ENCODE peak calls at places on chromosome 22, in ten cellular contexts. P is GM23248, J is PC-3, Y is HCT116, L is hepatocyte, G is SK-N-SH, R is Karpas-422, H is OCI-LY7, Q is MM.1S, B is PC-9. V is an unnamed sample. For H3K9me2, the result is how much of the 10 kb centered on the place peaks cover.

GRCh38 chr22:43925433-43926348 is 2.1 kb downstream of the PNPLA3 start:
- DNase-seq in P (no peak), J (no peak), Y (no peak), L (peak), G (no peak), R (no peak), H (no peak), Q (no peak), B (no peak), V (peak)

GRCh38 chr22:25172153-25172552 is 27.5 kb upstream of the CRYBB3 start:
- DNase-seq in P (no peak), J (peak), Y (peak), L (peak), G (peak), R (peak), H (no peak), Q (no peak), B (no peak), V (no peak)

GRCh38 chr22:41563051-41563711 is 2.4 kb downstream of the CSDC2 start:
- DNase-seq in P (peak), J (peak), Y (no peak), L (peak), G (no peak), R (no peak), H (no peak), Q (no peak), B (peak), V (peak)

GRCh38 chr22:44128961-44129613 is 51.6 kb upstream of the PARVG start:
- DNase-seq in P (no peak), J (no peak), Y (no peak), L (no peak), G (no peak), R (no peak), H (no peak), Q (no peak), B (no peak), V (no peak)

GRCh38 chr22:48551061-48551460 is 1276.6 kb downstream of the BRD1 start:
- DNase-seq in P (no peak), J (no peak), Y (no peak), L (no peak), G (no peak), R (no peak), H (no peak), Q (no peak), B (no peak), V (no peak)

GRCh38 chr22:25572708-25573161 is 8.3 kb downstream of the GRK3 start:
- DNase-seq in P (no peak), J (no peak), Y (no peak), L (no peak), G (no peak), R (no peak), H (peak), Q (no peak), B (no peak), V (no peak)

GRCh38 chr22:37581534-37581933 is 1.6 kb upstream of the LGALS2 start:
- DNase-seq in P (peak), J (peak), Y (no peak), L (peak), G (no peak), R (no peak), H (no peak), Q (no peak), B (peak), V (no peak)

GRCh38 chr22:44777364-44777756 is 25.0 kb downstream of the ARHGAP8 start:
- DNase-seq in P (no peak), J (no peak), Y (no peak), L (no peak), G (no peak), R (no peak), H (no peak), Q (no peak), B (no peak), V (no peak)

GRCh38 chr22:48372395-48372794 is 1455.3 kb downstream of the BRD1 start:
- DNase-seq in P (no peak), J (no peak), Y (no peak), L (no peak), G (no peak), R (no peak), H (no peak), Q (no peak), B (no peak), V (peak)

GRCh38 chr22:44455151-44455962 is 42.7 kb downstream of the RTL6 start:
- DNase-seq in P (no peak), J (peak), Y (no peak), L (no peak), G (no peak), R (no peak), H (peak), Q (peak), B (peak), V (no peak)

GRCh38 chr22:35476341-35476740 is 64.3 kb upstream of the RASD2 start:
- DNase-seq in P (no peak), J (no peak), Y (no peak), L (no peak), G (no peak), R (no peak), H (no peak), Q (no peak), B (peak), V (no peak)

GRCh38 chr22:35995345-35995744 is 33.3 kb downstream of the RBFOX2 start:
- DNase-seq in P (peak), J (no peak), Y (no peak), L (no peak), G (no peak), R (no peak), H (no peak), Q (no peak), B (no peak), V (no peak)

GRCh38 chr22:20653012-20653794 is 120.7 kb upstream of the SERPIND1 start:
- DNase-seq in P (no peak), J (no peak), Y (no peak), L (no peak), G (no peak), R (no peak), H (no peak), Q (no peak), B (no peak), V (no peak)

GRCh38 chr22:49214976-49215375 is 612.7 kb downstream of the BRD1 start:
- DNase-seq in P (no peak), J (no peak), Y (no peak), L (no peak), G (no peak), R (no peak), H (no peak), Q (no peak), B (no peak), V (no peak)

GRCh38 chr22:35335936-35336781 is 36.5 kb downstream of the TOM1 start:
- DNase-seq in P (no peak), J (no peak), Y (no peak), L (no peak), G (peak), R (no peak), H (no peak), Q (no peak), B (no peak), V (no peak)

GRCh38 chr22:39654959-39655579 is 84.5 kb downstream of the CACNA1I start:
- DNase-seq in P (no peak), J (no peak), Y (no peak), L (no peak), G (peak), R (peak), H (peak), Q (no peak), B (no peak), V (peak)

GRCh38 chr22:25903294-25903693 is 161.3 kb downstream of the MYO18B start:
- DNase-seq in P (no peak), J (no peak), Y (peak), L (no peak), G (peak), R (peak), H (no peak), Q (no peak), B (no peak), V (peak)

GRCh38 chr22:32706149-32706548 is 95.4 kb upstream of the TIMP3 start:
- DNase-seq in P (peak), J (no peak), Y (no peak), L (no peak), G (no peak), R (no peak), H (peak), Q (no peak), B (peak), V (peak)

GRCh38 chr22:25875461-25875860 is 133.5 kb downstream of the MYO18B start:
- DNase-seq in P (no peak), J (no peak), Y (no peak), L (no peak), G (no peak), R (peak), H (no peak), Q (no peak), B (no peak), V (no peak)

GRCh38 chr22:44541671-44542319 is 43.8 kb upstream of the RTL6 start:
- DNase-seq in P (no peak), J (no peak), Y (no peak), L (no peak), G (no peak), R (no peak), H (no peak), Q (no peak), B (no peak), V (no peak)

GRCh38 chr22:35411112-35411511 is 11.2 kb downstream of the MCM5 start:
- DNase-seq in P (no peak), J (no peak), Y (no peak), L (no peak), G (no peak), R (peak), H (peak), Q (no peak), B (no peak), V (no peak)

GRCh38 chr22:42334875-42335512 is 64.5 kb upstream of the TCF20 start:
- DNase-seq in P (no peak), J (no peak), Y (no peak), L (no peak), G (no peak), R (no peak), H (no peak), Q (no peak), B (no peak), V (no peak)

GRCh38 chr22:50064453-50064852 is 6.4 kb upstream of the TTLL8 start:
- DNase-seq in P (no peak), J (no peak), Y (no peak), L (no peak), G (no peak), R (no peak), H (no peak), Q (no peak), B (no peak), V (no peak)

GRCh38 chr22:45994516-45995404 is 17.8 kb upstream of the WNT7B start:
- DNase-seq in P (peak), J (peak), Y (no peak), L (peak), G (peak), R (peak), H (peak), Q (peak), B (peak), V (peak)

GRCh38 chr22:45612940-45613339 is 58.7 kb upstream of the ATXN10 start:
- DNase-seq in P (peak), J (no peak), Y (no peak), L (no peak), G (no peak), R (no peak), H (no peak), Q (no peak), B (no peak), V (peak)

GRCh38 chr22:25566812-25567211 is 2.3 kb downstream of the GRK3 start:
- DNase-seq in P (no peak), J (no peak), Y (no peak), L (no peak), G (no peak), R (no peak), H (peak), Q (no peak), B (no peak), V (no peak)

GRCh38 chr22:43090130-43090789 is 1.1 kb upstream of the TTLL1 start:
- DNase-seq in P (peak), J (peak), Y (peak), L (peak), G (peak), R (peak), H (peak), Q (peak), B (peak), V (no peak)

GRCh38 chr22:31954535-31955326 is 10.4 kb downstream of the YWHAH start:
- DNase-seq in P (no peak), J (no peak), Y (no peak), L (no peak), G (no peak), R (no peak), H (no peak), Q (no peak), B (no peak), V (no peak)

GRCh38 chr22:44670220-44670983 is 31.6 kb upstream of the PRR5 start:
- DNase-seq in P (no peak), J (no peak), Y (no peak), L (no peak), G (no peak), R (no peak), H (no peak), Q (no peak), B (no peak), V (no peak)

GRCh38 chr22:44172370-44173108 is 8.2 kb upstream of the PARVG start:
- DNase-seq in P (peak), J (no peak), Y (no peak), L (no peak), G (no peak), R (peak), H (no peak), Q (no peak), B (no peak), V (peak)

GRCh38 chr22:37999640-38000272 is 15.4 kb upstream of the SOX10 start:
- DNase-seq in P (peak), J (peak), Y (peak), L (no peak), G (no peak), R (peak), H (peak), Q (no peak), B (peak), V (no peak)

GRCh38 chr22:45626198-45626651 is 45.4 kb upstream of the ATXN10 start:
- DNase-seq in P (no peak), J (peak), Y (peak), L (peak), G (no peak), R (no peak), H (no peak), Q (no peak), B (peak), V (no peak)

GRCh38 chr22:46731246-46732040 is 6.6 kb downstream of the CERK start:
- DNase-seq in P (peak), J (no peak), Y (no peak), L (peak), G (peak), R (no peak), H (no peak), Q (no peak), B (no peak), V (peak)

GRCh38 chr22:30117256-30117655 is 37.0 kb downstream of the HORMAD2 start:
- DNase-seq in P (no peak), J (no peak), Y (no peak), L (no peak), G (no peak), R (no peak), H (no peak), Q (no peak), B (no peak), V (no peak)

GRCh38 chr22:30116362-30117117 is 36.3 kb downstream of the HORMAD2 start:
- DNase-seq in P (peak), J (peak), Y (no peak), L (peak), G (no peak), R (no peak), H (no peak), Q (no peak), B (peak), V (no peak)

GRCh38 chr22:30127749-30128166 is 47.5 kb downstream of the HORMAD2 start:
- DNase-seq in P (peak), J (no peak), Y (no peak), L (no peak), G (no peak), R (no peak), H (no peak), Q (no peak), B (no peak), V (no peak)

GRCh38 chr22:30123463-30123862 is 43.2 kb downstream of the HORMAD2 start:
- DNase-seq in P (no peak), J (no peak), Y (no peak), L (no peak), G (no peak), R (no peak), H (no peak), Q (no peak), B (no peak), V (no peak)

DNA sequence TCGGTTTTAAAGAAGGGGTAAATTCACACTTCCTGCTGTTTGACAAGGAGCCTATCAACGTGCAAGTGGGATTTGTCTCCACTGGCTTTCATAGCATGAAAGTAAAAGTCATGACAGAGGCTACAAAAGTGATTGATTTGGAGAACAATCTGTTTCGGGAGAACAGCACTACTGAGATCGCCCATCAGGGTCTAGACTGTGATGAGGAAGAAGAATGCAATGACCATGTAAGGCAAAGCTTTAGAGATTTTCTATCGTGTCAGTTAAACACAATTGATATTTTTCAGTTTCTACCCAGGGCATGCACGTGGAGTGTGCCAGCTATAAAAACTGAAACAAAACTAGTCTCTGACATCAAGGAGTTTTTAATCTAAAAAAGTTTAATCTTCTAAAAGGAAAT is 41.7 kb downstream of the HORMAD2 start:
- DNase-seq in P (no peak), J (no peak), Y (no peak), L (no peak), G (no peak), R (no peak), H (no peak), Q (no peak), B (no peak), V (no peak)
- H3K9me2 ChIP-seq in P (under half), J (under half), Y (under half), L (under half), G (under half), R (under half), H (under half), Q (under half), B (under half), V (under half)

DNA sequence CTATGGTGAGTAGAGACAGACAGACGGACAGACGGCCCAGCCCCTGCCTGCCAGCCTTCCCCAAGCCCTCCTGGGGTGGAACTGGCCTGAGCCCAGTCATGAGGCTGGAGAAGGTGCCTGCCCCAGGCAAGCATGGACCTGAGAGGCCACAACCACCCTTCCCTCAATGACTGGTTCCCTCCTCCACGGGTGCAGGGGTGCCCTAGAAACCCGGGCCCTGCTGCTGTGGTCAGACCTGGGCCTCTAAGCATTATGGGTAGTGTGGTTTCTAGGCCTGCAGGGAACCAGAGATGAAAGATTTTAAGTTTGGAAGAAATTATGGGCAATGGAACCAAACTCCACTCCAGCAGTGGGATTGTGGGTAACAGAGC is 13.5 kb downstream of the RHBDD3 start:
- DNase-seq in P (no peak), J (no peak), Y (no peak), L (no peak), G (peak), R (no peak), H (no peak), Q (no peak), B (no peak), V (no peak)
- H3K9me2 ChIP-seq in P (under half), J (under half), Y (under half), L (under half), G (under half), R (under half), H (under half), Q (under half), B (under half), V (under half)

GRCh38 chr22:19402642-19403191 is 28.8 kb downstream of the HIRA start:
- DNase-seq in P (no peak), J (no peak), Y (no peak), L (no peak), G (no peak), R (no peak), H (no peak), Q (no peak), B (no peak), V (no peak)
- H3K9me2 ChIP-seq in P (under half), J (under half), Y (under half), L (under half), G (under half), R (under half), H (under half), Q (under half), B (under half), V (under half)

DNA sequence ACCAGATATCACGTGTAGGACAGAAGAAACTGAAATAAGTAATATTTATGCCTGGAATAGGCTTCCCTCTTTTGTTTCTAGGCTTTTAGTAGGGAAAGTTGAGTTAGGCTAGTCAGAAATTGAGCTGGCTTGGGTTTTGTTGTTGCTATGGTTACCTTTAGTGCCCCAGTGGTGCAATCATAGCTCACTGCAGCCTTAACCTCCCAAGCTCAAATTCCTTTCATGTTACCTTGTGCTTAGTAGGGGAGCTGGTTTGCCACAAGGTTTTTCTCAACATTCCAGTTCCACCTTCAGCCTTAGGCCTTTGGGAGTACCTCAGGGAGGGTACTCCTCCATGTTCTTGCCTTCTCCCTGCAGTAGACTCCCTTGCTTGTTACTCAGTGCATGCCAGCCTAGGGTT is 69.1 kb upstream of the SUSD2 start:
- DNase-seq in P (peak), J (peak), Y (no peak), L (no peak), G (no peak), R (no peak), H (no peak), Q (no peak), B (peak), V (no peak)
- H3K9me2 ChIP-seq in P (under half), J (under half), Y (under half), L (under half), G (under half), R (under half), H (under half), Q (under half), B (under half), V (under half)

GRCh38 chr22:27213291-27213690 is 555.9 kb downstream of the MIAT start:
- DNase-seq in P (peak), J (no peak), Y (no peak), L (no peak), G (no peak), R (no peak), H (no peak), Q (no peak), B (no peak), V (no peak)
- H3K9me2 ChIP-seq in P (under half), J (under half), Y (under half), L (under half), G (under half), R (under half), H (under half), Q (under half), B (under half), V (under half)